ENCODE peak calls at places on chromosome 15, in nine cellular contexts. One of them, this sample, is unnamed.

GRCh38 chr15:75594276-75594675 is 15.2 kb upstream of the PTPN9 start:
- DNase-seq in choroid plexus epithelial cell: no peak
- DNase-seq in small intestine: no peak
- DNase-seq in left ventricle myocardium inferior: no peak
- DNase-seq in mammary epithelial cell: no peak
- DNase-seq in stomach: no peak
- DNase-seq in HepG2: no peak
- DNase-seq in lower leg skin: no peak
- DNase-seq in upper lobe of right lung: no peak
- DNase-seq in this sample: no peak

GRCh38 chr15:60408438-60409105 is 10.8 kb upstream of the ANXA2 start:
- DNase-seq in choroid plexus epithelial cell: peak
- DNase-seq in small intestine: peak
- DNase-seq in left ventricle myocardium inferior: no peak
- DNase-seq in mammary epithelial cell: peak
- DNase-seq in stomach: no peak
- DNase-seq in HepG2: peak
- DNase-seq in lower leg skin: no peak
- DNase-seq in upper lobe of right lung: no peak
- DNase-seq in this sample: no peak

GRCh38 chr15:41304149-41304548 is 28.2 kb downstream of the OIP5 start:
- DNase-seq in choroid plexus epithelial cell: no peak
- DNase-seq in small intestine: no peak
- DNase-seq in left ventricle myocardium inferior: no peak
- DNase-seq in mammary epithelial cell: no peak
- DNase-seq in stomach: no peak
- DNase-seq in HepG2: no peak
- DNase-seq in lower leg skin: no peak
- DNase-seq in upper lobe of right lung: no peak
- DNase-seq in this sample: no peak

GRCh38 chr15:38683382-38684242 is 119.0 kb upstream of the RASGRP1 start:
- DNase-seq in choroid plexus epithelial cell: peak
- DNase-seq in small intestine: peak
- DNase-seq in left ventricle myocardium inferior: no peak
- DNase-seq in mammary epithelial cell: peak
- DNase-seq in stomach: peak
- DNase-seq in HepG2: peak
- DNase-seq in lower leg skin: peak
- DNase-seq in upper lobe of right lung: no peak
- DNase-seq in this sample: peak

GRCh38 chr15:68218331-68218730 is 11.2 kb downstream of the CLN6 start:
- DNase-seq in choroid plexus epithelial cell: no peak
- DNase-seq in small intestine: no peak
- DNase-seq in left ventricle myocardium inferior: no peak
- DNase-seq in mammary epithelial cell: no peak
- DNase-seq in stomach: no peak
- DNase-seq in HepG2: no peak
- DNase-seq in lower leg skin: no peak
- DNase-seq in upper lobe of right lung: no peak
- DNase-seq in this sample: peak

GRCh38 chr15:89845305-89845893 is 30.7 kb upstream of the ANPEP start:
- DNase-seq in choroid plexus epithelial cell: peak
- DNase-seq in small intestine: peak
- DNase-seq in left ventricle myocardium inferior: no peak
- DNase-seq in mammary epithelial cell: peak
- DNase-seq in stomach: no peak
- DNase-seq in HepG2: peak
- DNase-seq in lower leg skin: no peak
- DNase-seq in upper lobe of right lung: no peak
- DNase-seq in this sample: peak

GRCh38 chr15:74620636-74621545 is 5.3 kb downstream of the CLK3 start:
- DNase-seq in choroid plexus epithelial cell: peak
- DNase-seq in small intestine: peak
- DNase-seq in left ventricle myocardium inferior: peak
- DNase-seq in mammary epithelial cell: peak
- DNase-seq in stomach: peak
- DNase-seq in HepG2: peak
- DNase-seq in lower leg skin: peak
- DNase-seq in upper lobe of right lung: peak
- DNase-seq in this sample: peak

GRCh38 chr15:90598053-90598577 is 68.4 kb downstream of the CRTC3 start:
- DNase-seq in choroid plexus epithelial cell: peak
- DNase-seq in small intestine: peak
- DNase-seq in left ventricle myocardium inferior: peak
- DNase-seq in mammary epithelial cell: no peak
- DNase-seq in stomach: peak
- DNase-seq in HepG2: peak
- DNase-seq in lower leg skin: peak
- DNase-seq in upper lobe of right lung: peak
- DNase-seq in this sample: peak

GRCh38 chr15:75348563-75349350 is 1.9 kb downstream of the NEIL1 start:
- DNase-seq in choroid plexus epithelial cell: no peak
- DNase-seq in small intestine: peak
- DNase-seq in left ventricle myocardium inferior: no peak
- DNase-seq in mammary epithelial cell: no peak
- DNase-seq in stomach: peak
- DNase-seq in HepG2: no peak
- DNase-seq in lower leg skin: no peak
- DNase-seq in upper lobe of right lung: peak
- DNase-seq in this sample: no peak

GRCh38 chr15:60507596-60508424 is 28.9 kb upstream of the ICE2 start:
- DNase-seq in choroid plexus epithelial cell: peak
- DNase-seq in small intestine: peak
- DNase-seq in left ventricle myocardium inferior: no peak
- DNase-seq in mammary epithelial cell: peak
- DNase-seq in stomach: peak
- DNase-seq in HepG2: peak
- DNase-seq in lower leg skin: peak
- DNase-seq in upper lobe of right lung: no peak
- DNase-seq in this sample: peak

GRCh38 chr15:68598171-68599152 is 19.7 kb downstream of the CORO2B start:
- DNase-seq in choroid plexus epithelial cell: no peak
- DNase-seq in small intestine: no peak
- DNase-seq in left ventricle myocardium inferior: peak
- DNase-seq in mammary epithelial cell: no peak
- DNase-seq in stomach: no peak
- DNase-seq in HepG2: no peak
- DNase-seq in lower leg skin: no peak
- DNase-seq in upper lobe of right lung: no peak
- DNase-seq in this sample: no peak

GRCh38 chr15:45943255-45943654 is 308.4 kb downstream of the SQOR start:
- DNase-seq in choroid plexus epithelial cell: no peak
- DNase-seq in small intestine: no peak
- DNase-seq in left ventricle myocardium inferior: no peak
- DNase-seq in mammary epithelial cell: no peak
- DNase-seq in stomach: no peak
- DNase-seq in HepG2: peak
- DNase-seq in lower leg skin: no peak
- DNase-seq in upper lobe of right lung: no peak
- DNase-seq in this sample: peak

GRCh38 chr15:57150066-57150865 is 226.0 kb upstream of the CGNL1 start:
- DNase-seq in choroid plexus epithelial cell: peak
- DNase-seq in small intestine: no peak
- DNase-seq in left ventricle myocardium inferior: no peak
- DNase-seq in mammary epithelial cell: peak
- DNase-seq in stomach: no peak
- DNase-seq in HepG2: no peak
- DNase-seq in lower leg skin: no peak
- DNase-seq in upper lobe of right lung: no peak
- DNase-seq in this sample: no peak

GRCh38 chr15:92801774-92802464 is 98.2 kb upstream of the CHD2 start:
- DNase-seq in choroid plexus epithelial cell: peak
- DNase-seq in small intestine: no peak
- DNase-seq in left ventricle myocardium inferior: peak
- DNase-seq in mammary epithelial cell: peak
- DNase-seq in stomach: no peak
- DNase-seq in HepG2: peak
- DNase-seq in lower leg skin: peak
- DNase-seq in upper lobe of right lung: peak
- DNase-seq in this sample: peak

GRCh38 chr15:28123408-28124023 is 24.4 kb upstream of the OCA2 start:
- DNase-seq in choroid plexus epithelial cell: peak
- DNase-seq in small intestine: peak
- DNase-seq in left ventricle myocardium inferior: peak
- DNase-seq in mammary epithelial cell: peak
- DNase-seq in stomach: peak
- DNase-seq in HepG2: peak
- DNase-seq in lower leg skin: peak
- DNase-seq in upper lobe of right lung: peak
- DNase-seq in this sample: peak

GRCh38 chr15:26087395-26087794 is 224.3 kb upstream of the ATP10A start:
- DNase-seq in choroid plexus epithelial cell: no peak
- DNase-seq in small intestine: no peak
- DNase-seq in left ventricle myocardium inferior: no peak
- DNase-seq in mammary epithelial cell: peak
- DNase-seq in stomach: no peak
- DNase-seq in HepG2: no peak
- DNase-seq in lower leg skin: no peak
- DNase-seq in upper lobe of right lung: no peak
- DNase-seq in this sample: no peak

GRCh38 chr15:92197761-92198160 is 195.9 kb upstream of the ST8SIA2 start:
- DNase-seq in choroid plexus epithelial cell: no peak
- DNase-seq in small intestine: no peak
- DNase-seq in left ventricle myocardium inferior: no peak
- DNase-seq in mammary epithelial cell: no peak
- DNase-seq in stomach: no peak
- DNase-seq in HepG2: no peak
- DNase-seq in lower leg skin: no peak
- DNase-seq in upper lobe of right lung: no peak
- DNase-seq in this sample: no peak

DNA sequence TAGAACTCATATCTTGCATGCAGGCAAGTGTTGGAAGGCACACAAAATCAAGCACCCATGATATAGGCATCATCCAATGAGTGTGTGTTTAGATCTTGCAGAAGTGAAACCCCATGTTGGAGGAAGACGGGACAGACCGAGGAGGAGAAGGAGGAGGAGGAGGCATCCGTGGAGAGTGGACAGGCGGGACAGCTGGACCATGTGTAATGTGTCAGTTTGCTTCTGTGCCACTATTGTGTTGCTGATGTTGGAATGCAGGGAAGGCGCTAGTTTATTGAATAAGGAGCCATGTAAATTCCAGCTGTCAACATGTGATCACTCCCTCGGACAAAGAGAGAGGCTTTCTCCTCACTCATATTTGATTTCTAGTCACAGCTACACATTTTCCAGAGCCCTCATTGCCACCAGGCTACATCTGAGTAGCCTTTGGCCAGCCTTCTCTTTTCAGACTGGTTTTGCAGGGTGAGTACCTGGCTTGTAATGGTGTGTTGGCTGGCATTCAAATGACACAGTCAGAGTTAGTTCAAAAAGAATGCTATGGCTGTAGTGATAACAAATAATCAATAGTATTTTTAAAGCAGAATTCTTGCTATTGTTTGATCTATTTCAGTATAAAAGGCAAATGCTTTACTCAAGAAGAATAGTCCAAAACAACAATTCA is 1037.6 kb upstream of the NR2F2 start:
- DNase-seq in choroid plexus epithelial cell: no peak
- DNase-seq in small intestine: no peak
- DNase-seq in left ventricle myocardium inferior: no peak
- DNase-seq in mammary epithelial cell: peak
- DNase-seq in stomach: peak
- DNase-seq in HepG2: no peak
- DNase-seq in lower leg skin: no peak
- DNase-seq in upper lobe of right lung: no peak
- DNase-seq in this sample: no peak
- H3K4me3 ChIP-seq in choroid plexus epithelial cell: no peak
- H3K4me3 ChIP-seq in small intestine: no peak
- H3K4me3 ChIP-seq in left ventricle myocardium inferior: peak
- H3K4me3 ChIP-seq in mammary epithelial cell: no peak
- H3K4me3 ChIP-seq in stomach: no peak
- H3K4me3 ChIP-seq in HepG2: no peak
- H3K4me3 ChIP-seq in lower leg skin: no peak
- H3K4me3 ChIP-seq in upper lobe of right lung: peak
- H3K4me3 ChIP-seq in this sample: no peak

GRCh38 chr15:71748327-71748726 is 62.0 kb upstream of the NR2E3 start:
- DNase-seq in choroid plexus epithelial cell: peak
- DNase-seq in small intestine: no peak
- DNase-seq in left ventricle myocardium inferior: no peak
- DNase-seq in mammary epithelial cell: peak
- DNase-seq in stomach: no peak
- DNase-seq in HepG2: no peak
- DNase-seq in lower leg skin: no peak
- DNase-seq in upper lobe of right lung: no peak
- DNase-seq in this sample: peak
- H3K4me3 ChIP-seq in choroid plexus epithelial cell: no peak
- H3K4me3 ChIP-seq in small intestine: no peak
- H3K4me3 ChIP-seq in left ventricle myocardium inferior: no peak
- H3K4me3 ChIP-seq in mammary epithelial cell: no peak
- H3K4me3 ChIP-seq in stomach: no peak
- H3K4me3 ChIP-seq in HepG2: no peak
- H3K4me3 ChIP-seq in lower leg skin: no peak
- H3K4me3 ChIP-seq in upper lobe of right lung: no peak
- H3K4me3 ChIP-seq in this sample: peak

DNA sequence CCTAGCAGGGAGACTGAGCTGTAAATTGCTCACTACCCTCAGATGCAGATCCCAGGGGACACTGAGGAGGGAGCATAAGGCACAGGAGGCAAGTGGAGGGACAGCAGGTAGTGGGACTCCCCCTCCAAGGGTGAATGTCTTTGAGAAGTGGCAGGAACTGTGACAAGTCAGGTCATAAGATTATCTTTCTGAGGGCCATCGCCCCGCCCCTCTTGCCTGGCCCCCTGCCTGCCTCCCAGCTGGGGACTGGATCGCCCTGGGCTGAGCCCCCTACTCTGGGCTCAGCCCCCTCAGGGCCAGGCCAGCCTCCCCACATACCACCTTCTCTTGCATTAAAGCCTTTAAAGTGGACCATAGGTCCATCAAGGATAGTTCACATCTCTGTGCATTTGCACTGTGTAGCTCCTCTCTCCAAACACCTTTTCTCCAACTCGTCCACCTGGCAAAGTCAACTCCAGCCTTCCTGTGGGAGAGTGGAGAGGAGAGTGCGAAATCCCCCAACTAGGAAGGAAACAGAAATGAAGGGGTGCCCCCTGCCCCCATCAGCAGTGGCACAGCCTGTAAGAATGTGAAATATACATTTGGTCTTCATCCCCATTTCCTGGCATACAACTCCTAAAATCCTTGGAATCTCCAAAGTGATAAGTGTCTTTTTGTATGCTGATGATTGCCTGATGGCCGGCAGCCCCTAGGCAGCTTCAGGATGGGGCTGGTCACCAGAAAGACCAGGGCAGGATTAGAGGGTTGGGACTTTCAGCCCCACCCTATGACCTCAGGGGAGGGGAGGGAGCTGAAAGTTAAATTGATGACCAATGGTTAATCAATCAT is 14.7 kb downstream of the PIF1 start:
- DNase-seq in choroid plexus epithelial cell: no peak
- DNase-seq in small intestine: no peak
- DNase-seq in left ventricle myocardium inferior: no peak
- DNase-seq in mammary epithelial cell: no peak
- DNase-seq in stomach: no peak
- DNase-seq in HepG2: no peak
- DNase-seq in lower leg skin: no peak
- DNase-seq in upper lobe of right lung: no peak
- DNase-seq in this sample: no peak
- H3K4me3 ChIP-seq in choroid plexus epithelial cell: no peak
- H3K4me3 ChIP-seq in small intestine: no peak
- H3K4me3 ChIP-seq in left ventricle myocardium inferior: no peak
- H3K4me3 ChIP-seq in mammary epithelial cell: no peak
- H3K4me3 ChIP-seq in stomach: no peak
- H3K4me3 ChIP-seq in HepG2: no peak
- H3K4me3 ChIP-seq in lower leg skin: no peak
- H3K4me3 ChIP-seq in upper lobe of right lung: no peak
- H3K4me3 ChIP-seq in this sample: no peak

GRCh38 chr15:101478701-101479341 is 10.7 kb downstream of the PCSK6 start:
- DNase-seq in choroid plexus epithelial cell: no peak
- DNase-seq in small intestine: no peak
- DNase-seq in left ventricle myocardium inferior: no peak
- DNase-seq in mammary epithelial cell: no peak
- DNase-seq in stomach: no peak
- DNase-seq in HepG2: no peak
- DNase-seq in lower leg skin: no peak
- DNase-seq in upper lobe of right lung: no peak
- DNase-seq in this sample: no peak
- H3K4me3 ChIP-seq in choroid plexus epithelial cell: no peak
- H3K4me3 ChIP-seq in small intestine: no peak
- H3K4me3 ChIP-seq in left ventricle myocardium inferior: no peak
- H3K4me3 ChIP-seq in mammary epithelial cell: no peak
- H3K4me3 ChIP-seq in stomach: no peak
- H3K4me3 ChIP-seq in HepG2: no peak
- H3K4me3 ChIP-seq in lower leg skin: no peak
- H3K4me3 ChIP-seq in upper lobe of right lung: no peak
- H3K4me3 ChIP-seq in this sample: no peak